ENCODE peak calls at places on chromosomes 7 and 10, in nine cellular contexts. L is heart right ventricle; M is CD8-positive, alpha-beta memory T cell; X is effector memory CD4-positive, alpha-beta T cell; C is suprapubic skin; D is fibroblast of lung; N is GM06990; U is neuronal stem cell; A is tibial artery. J is an unnamed sample.

GRCh38 chr10:525565-526315 is 163.7 kb downstream of the DIP2C start:
- DNase-seq in X (no peak), L (no peak), D (no peak), A (peak; percentile 45), U (no peak), N (no peak), M (no peak), C (no peak), J (no peak)

GRCh38 chr7:16367115-16367514 is 54.2 kb downstream of the CRPPA start:
- DNase-seq in A (no peak), U (no peak), C (no peak), L (no peak), X (no peak), N (no peak), D (no peak), M (no peak), J (no peak)

GRCh38 chr10:122154034-122154732 is 116.9 kb upstream of the BTBD16 start:
- DNase-seq in U (no peak), M (no peak), A (no peak), X (no peak), N (no peak), D (no peak), C (no peak), L (no peak), J (no peak)

GRCh38 chr10:86342111-86342863 is 24.3 kb downstream of the GRID1 start:
- DNase-seq in L (no peak), C (peak; percentile 52), A (peak; percentile 41), X (no peak), N (no peak), U (no peak), D (no peak), M (no peak), J (no peak)

GRCh38 chr7:121872831-121873764 is at the start of gene PTPRZ1:
- DNase-seq in D (peak; percentile 12), X (no peak), N (peak; percentile 3), U (peak; percentile 97), M (no peak), C (no peak), L (peak; percentile 3), A (no peak), J (no peak)

GRCh38 chr10:43216931-43217562 is 49.8 kb downstream of the RASGEF1A start:
- DNase-seq in D (no peak), M (no peak), X (no peak), N (no peak), A (no peak), L (no peak), U (no peak), C (no peak), J (no peak)

GRCh38 chr10:96299383-96299782 is 4.9 kb upstream of the DNTT start:
- DNase-seq in L (no peak), C (no peak), M (no peak), X (no peak), N (no peak), U (no peak), A (no peak), D (no peak), J (no peak)

GRCh38 chr7:46011059-46011458 is 90.0 kb upstream of the IGFBP3 start:
- DNase-seq in M (no peak), N (no peak), U (no peak), L (no peak), A (no peak), D (no peak), X (no peak), C (no peak), J (peak; percentile 72)

GRCh38 chr7:82406937-82407336 is 36.6 kb downstream of the CACNA2D1 start:
- DNase-seq in D (no peak), C (no peak), U (no peak), A (no peak), X (no peak), L (no peak), M (no peak), N (peak; percentile 10), J (no peak)

GRCh38 chr7:120185940-120186682 is 86.9 kb upstream of the KCND2 start:
- DNase-seq in M (no peak), X (no peak), N (no peak), D (peak; percentile 18), C (no peak), A (no peak), U (no peak), L (no peak), J (no peak)

GRCh38 chr10:73734028-73734720 is 10.0 kb upstream of the SEC24C start:
- DNase-seq in L (no peak), U (no peak), A (no peak), C (no peak), X (no peak), M (no peak), N (no peak), D (no peak), J (no peak)

GRCh38 chr7:134480730-134481129 is 21.8 kb upstream of the AKR1B1 start:
- DNase-seq in X (no peak), M (no peak), C (no peak), A (no peak), U (no peak), L (no peak), D (peak; percentile 49), N (no peak), J (no peak)

GRCh38 chr7:76037310-76037709 is 10.5 kb downstream of the STYXL1 start:
- DNase-seq in N (no peak), M (no peak), L (no peak), U (no peak), X (no peak), A (no peak), D (peak; percentile 33), C (no peak), J (no peak)

GRCh38 chr7:11665381-11665780 is 166.6 kb downstream of the THSD7A start:
- DNase-seq in M (no peak), C (no peak), A (no peak), U (no peak), N (no peak), D (peak; percentile 21), X (no peak), L (no peak), J (no peak)

GRCh38 chr10:31924833-31925232 is 3.8 kb downstream of the ARHGAP12 start:
- DNase-seq in L (no peak), N (no peak), D (no peak), A (no peak), C (no peak), M (no peak), X (no peak), U (no peak), J (no peak)

GRCh38 chr10:31928531-31929259 is at the start of gene ARHGAP12:
- DNase-seq in N (peak; percentile 89), C (peak; percentile 96), D (peak; percentile 82), U (peak; percentile 88), L (peak; percentile 91), M (peak; percentile 78), A (peak; percentile 95), X (peak; percentile 73), J (peak; percentile 97)

GRCh38 chr10:31926765-31927596 is 1.6 kb downstream of the ARHGAP12 start:
- DNase-seq in D (no peak), X (no peak), N (no peak), M (no peak), L (no peak), C (no peak), A (no peak), U (no peak), J (no peak)

GRCh38 chr10:31927597-31928530 is 767 bp downstream of the ARHGAP12 start:
- DNase-seq in U (peak; percentile 47), C (peak; percentile 81), D (peak; percentile 54), A (peak; percentile 80), X (peak; percentile 42), L (peak; percentile 38), N (peak; percentile 70), M (peak; percentile 44), J (no peak)

GRCh38 chr10:31926154-31926553 is 2.5 kb downstream of the ARHGAP12 start:
- DNase-seq in X (no peak), L (no peak), A (no peak), N (no peak), M (no peak), U (no peak), D (no peak), C (no peak), J (no peak)
- H3K4me3 ChIP-seq in X (no peak overlapping the region), L (no peak overlapping the region), A (no peak overlapping the region), N (no peak overlapping the region), M (no peak overlapping the region), U (peak overlapping the region; percentile 88), D (peak overlapping the region; percentile 86), C (peak overlapping the region; percentile 85), J (no peak overlapping the region)

DNA sequence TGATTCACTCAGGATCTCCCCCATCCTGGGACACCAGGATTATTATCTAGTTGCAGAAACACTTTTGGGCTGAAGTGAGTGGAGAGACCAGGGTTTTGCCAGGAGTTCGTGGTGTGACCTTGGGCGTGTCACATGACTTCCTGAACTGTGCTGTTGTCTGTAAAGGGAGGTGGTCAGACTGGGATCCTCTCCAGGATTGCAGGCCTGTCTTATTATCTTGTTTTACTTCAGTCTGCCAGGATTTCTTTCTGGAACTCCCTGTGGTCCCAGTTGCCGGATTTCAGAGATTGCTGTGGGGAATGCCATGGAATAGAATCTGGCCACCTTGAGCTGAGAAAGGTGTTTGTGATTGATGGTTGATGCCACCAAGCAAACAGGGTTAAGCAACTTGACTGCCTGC is 35.8 kb downstream of the CRCP start:
- DNase-seq in D (peak; percentile 90), L (peak; percentile 66), A (peak; percentile 79), X (no peak), C (no peak), N (no peak), U (no peak), M (no peak), J (no peak)
- H3K4me3 ChIP-seq in D (no peak overlapping the region), L (no peak overlapping the region), A (no peak overlapping the region), X (no peak overlapping the region), C (peak overlapping the region; percentile 1), N (no peak overlapping the region), U (no peak overlapping the region), M (no peak overlapping the region), J (no peak overlapping the region)

GRCh38 chr10:3780766-3781457 is 4.1 kb downstream of the KLF6 start:
- DNase-seq in A (no peak), N (no peak), D (peak; percentile 34), C (no peak), U (no peak), M (no peak), L (no peak), X (no peak), J (no peak)
- H3K4me3 ChIP-seq in A (peak overlapping the region; percentile 99), N (peak overlapping the region; percentile 95), D (peak overlapping the region; percentile 98), C (peak overlapping the region; percentile 96), U (no peak overlapping the region), M (peak overlapping the region; percentile 93), L (peak overlapping the region; percentile 94), X (peak overlapping the region; percentile 94), J (peak overlapping the region; percentile 97)

GRCh38 chr10:22850541-22850940 is 77.3 kb upstream of the ARMC3 start:
- DNase-seq in N (no peak), M (no peak), X (no peak), D (no peak), A (no peak), C (no peak), U (no peak), L (no peak), J (no peak)

GRCh38 chr10:22851865-22852239 is 76.0 kb upstream of the ARMC3 start:
- DNase-seq in C (no peak), U (no peak), X (no peak), N (no peak), L (no peak), M (no peak), A (no peak), D (no peak), J (no peak)

GRCh38 chr10:22846294-22846693 is 81.6 kb upstream of the ARMC3 start:
- DNase-seq in M (no peak), X (no peak), L (no peak), A (no peak), N (no peak), U (no peak), C (no peak), D (no peak), J (no peak)

GRCh38 chr10:22848509-22848908 is 79.3 kb upstream of the ARMC3 start:
- DNase-seq in C (no peak), N (no peak), M (no peak), D (no peak), U (no peak), A (no peak), X (no peak), L (no peak), J (no peak)

GRCh38 chr10:22849077-22849810 is 78.6 kb upstream of the ARMC3 start:
- DNase-seq in N (no peak), L (peak; percentile 65), C (peak; percentile 89), U (no peak), A (peak; percentile 94), D (peak; percentile 63), M (no peak), X (no peak), J (no peak)
- H3K4me3 ChIP-seq in N (no peak overlapping the region), L (peak overlapping the region; percentile 6), C (no peak overlapping the region), U (no peak overlapping the region), A (peak overlapping the region; percentile 2), D (no peak overlapping the region), M (no peak overlapping the region), X (no peak overlapping the region), J (no peak overlapping the region)